ENCODE peak calls at places on chromosomes 5 and 9, in nine cellular contexts. S, L, Z, P, U, X, Y, V and O are unnamed samples.

GRCh38 chr5:36393656-36394438 is 92.1 kb upstream of the RANBP3L start:
- DNase-seq in S (no peak), L (no peak), Z (no peak), P (no peak), U (no peak), X (no peak), Y (no peak), V (no peak), O (no peak)

GRCh38 chr5:37248970-37249819 is at the start of gene CPLANE1:
- DNase-seq in S (peak; percentile 83), L (peak; percentile 58), Z (peak; percentile 95), P (peak; percentile 89), U (peak; percentile 41), X (peak; percentile 92), Y (peak; percentile 79), V (peak; percentile 79), O (peak; percentile 80)

GRCh38 chr5:64513492-64513891 is 7.7 kb downstream of the RGS7BP start:
- DNase-seq in S (no peak), L (no peak), Z (no peak), P (no peak), U (no peak), X (peak; percentile 1), Y (no peak), V (no peak), O (no peak)

GRCh38 chr5:178273041-178273440 is 40.4 kb upstream of the PHYKPL start:
- DNase-seq in S (no peak), L (no peak), Z (no peak), P (no peak), U (no peak), X (no peak), Y (no peak), V (no peak), O (no peak)

GRCh38 chr9:113652355-113653152 is 189.0 kb downstream of the RGS3 start:
- DNase-seq in S (no peak), L (no peak), Z (no peak), P (no peak), U (no peak), X (no peak), Y (no peak), V (no peak), O (no peak)

GRCh38 chr5:79505138-79505537 is 8.8 kb downstream of the HOMER1 start:
- DNase-seq in S (peak; percentile 28), L (no peak), Z (no peak), P (no peak), U (no peak), X (no peak), Y (no peak), V (no peak), O (peak; percentile 21)

GRCh38 chr5:1068895-1069719 is 42.8 kb downstream of the SLC12A7 start:
- DNase-seq in S (no peak), L (no peak), Z (no peak), P (no peak), U (no peak), X (no peak), Y (no peak), V (no peak), O (no peak)

GRCh38 chr9:130421154-130421801 is 23.5 kb upstream of the ASS1 start:
- DNase-seq in S (no peak), L (no peak), Z (no peak), P (no peak), U (no peak), X (no peak), Y (no peak), V (no peak), O (no peak)

GRCh38 chr5:109409844-109410388 is at the start of gene PJA2:
- DNase-seq in S (peak; percentile 100), L (peak; percentile 96), Z (peak; percentile 99), P (peak; percentile 93), U (peak; percentile 99), X (peak; percentile 100), Y (peak; percentile 97), V (peak; percentile 95), O (peak; percentile 100)

GRCh38 chr9:75451505-75451904 is 363.2 kb downstream of the OSTF1 start:
- DNase-seq in S (no peak), L (no peak), Z (no peak), P (no peak), U (no peak), X (no peak), Y (no peak), V (no peak), O (peak; percentile 2)

GRCh38 chr9:118992813-118993747 is 376.2 kb downstream of the BRINP1 start:
- DNase-seq in S (no peak), L (no peak), Z (no peak), P (no peak), U (no peak), X (no peak), Y (no peak), V (no peak), O (no peak)

GRCh38 chr9:109409998-109410397 is 88.1 kb downstream of the PTPN3 start:
- DNase-seq in S (no peak), L (no peak), Z (no peak), P (no peak), U (no peak), X (no peak), Y (no peak), V (no peak), O (peak; percentile 8)

GRCh38 chr5:100517301-100517974 is 17.7 kb upstream of the FAM174A start:
- DNase-seq in S (no peak), L (no peak), Z (peak; percentile 3), P (no peak), U (no peak), X (no peak), Y (peak; percentile 53), V (no peak), O (peak; percentile 99)